ENCODE peak calls at places on chromosomes 7 and 10, in four cellular contexts. L, T, K and X are unnamed samples.

GRCh38 chr7:128431221-128431620 is 21.4 kb upstream of the IMPDH1 start:
- DNase-seq in K (no peak), L (no peak), T (no peak), X (no peak)

GRCh38 chr7:3244241-3244814 is 56.7 kb upstream of the SDK1 start:
- DNase-seq in T (no peak), K (no peak), L (peak), X (no peak)

GRCh38 chr10:105950410-105950809 is 1214.1 kb downstream of the SORCS1 start:
- DNase-seq in K (no peak), L (peak), T (no peak), X (peak)

GRCh38 chr10:82378146-82378545 is 503.2 kb downstream of the NRG3 start:
- DNase-seq in K (peak), L (peak), T (no peak), X (no peak)

GRCh38 chr10:62010366-62010765 is 108.9 kb downstream of the ARID5B start:
- DNase-seq in L (no peak), K (no peak), T (no peak), X (no peak)

GRCh38 chr7:134992626-134993179 is 6.4 kb downstream of the AGBL3 start:
- DNase-seq in K (no peak), L (peak), T (no peak), X (no peak)

GRCh38 chr10:70849582-70850016 is 33.9 kb downstream of the SGPL1 start:
- DNase-seq in T (no peak), L (peak), K (peak), X (peak)

GRCh38 chr7:153886506-153887391 is 165.4 kb upstream of the DPP6 start:
- DNase-seq in T (no peak), L (no peak), K (no peak), X (no peak)

GRCh38 chr7:1668486-1668931 is 1.6 kb upstream of the ELFN1 start:
- DNase-seq in L (peak), T (no peak), K (no peak), X (no peak)

GRCh38 chr10:33139191-33139646 is 181.2 kb upstream of the ITGB1 start:
- DNase-seq in K (no peak), L (peak), T (peak), X (no peak)

GRCh38 chr10:114708717-114709352 is 50.8 kb upstream of the ABLIM1 start:
- DNase-seq in L (peak), K (peak), T (no peak), X (peak)

GRCh38 chr7:134640842-134641715 is 5.6 kb upstream of the BPGM start:
- DNase-seq in L (no peak), K (no peak), T (no peak), X (no peak)

GRCh38 chr7:131302876-131303707 is 24.6 kb upstream of the MKLN1 start:
- DNase-seq in K (no peak), L (peak), T (peak), X (peak)

GRCh38 chr10:69515699-69516547 is 57.3 kb downstream of the NEUROG3 start:
- DNase-seq in L (peak), T (peak), K (no peak), X (peak)

GRCh38 chr7:100130608-100131453 is 4.1 kb downstream of the MBLAC1 start:
- DNase-seq in K (no peak), T (peak), L (peak), X (no peak)

GRCh38 chr7:76054129-76055120 is 6.5 kb downstream of the MDH2 start:
- DNase-seq in T (no peak), L (peak), K (peak), X (peak)

GRCh38 chr10:114427124-114427852 is 23.0 kb upstream of the AFAP1L2 start:
- DNase-seq in L (no peak), T (no peak), K (no peak), X (no peak)

GRCh38 chr7:131525820-131526219 is 30.6 kb downstream of the PODXL start:
- DNase-seq in T (no peak), K (no peak), L (no peak), X (no peak)

GRCh38 chr7:24152356-24152755 is 131.6 kb upstream of the NPY start:
- DNase-seq in K (no peak), L (no peak), T (no peak), X (no peak)

GRCh38 chr10:93656155-93656554 is 43.8 kb downstream of the PDE6C start:
- DNase-seq in T (no peak), K (peak), L (no peak), X (no peak)

GRCh38 chr10:72694476-72695369 is 2.8 kb downstream of the MCU start:
- DNase-seq in K (no peak), L (peak), T (no peak), X (peak)

GRCh38 chr7:132865366-132865765 is 216.5 kb downstream of the CHCHD3 start:
- DNase-seq in L (no peak), K (no peak), T (no peak), X (no peak)

GRCh38 chr7:64559206-64559605 is 3.7 kb downstream of the ZNF680 start:
- DNase-seq in T (no peak), L (peak), K (no peak), X (no peak)

GRCh38 chr7:102450242-102450641 is 14.4 kb downstream of the ALKBH4 start:
- DNase-seq in L (no peak), T (peak), K (no peak), X (no peak)

GRCh38 chr10:62635127-62635526 is 169.4 kb upstream of the ADO start:
- DNase-seq in K (no peak), T (no peak), L (peak), X (no peak)

GRCh38 chr10:132904169-132904813 is 38.1 kb downstream of the CFAP46 start:
- DNase-seq in L (peak), T (no peak), K (no peak), X (peak)

GRCh38 chr10:88253622-88254021 is 329.5 kb downstream of the RNLS start:
- DNase-seq in L (no peak), T (no peak), K (no peak), X (no peak)

GRCh38 chr10:119235381-119235780 is 28.0 kb downstream of the GRK5 start:
- DNase-seq in L (peak), T (no peak), K (no peak), X (no peak)

GRCh38 chr10:49288341-49289065 is 10.5 kb upstream of the C10orf71 start:
- DNase-seq in L (no peak), T (no peak), K (no peak), X (no peak)

GRCh38 chr7:104848386-104848990 is 165.5 kb upstream of the KMT2E start:
- DNase-seq in L (peak), T (peak), K (no peak), X (peak)

GRCh38 chr10:68811367-68812009 is 15.8 kb upstream of the STOX1 start:
- DNase-seq in L (no peak), T (no peak), K (no peak), X (no peak)

GRCh38 chr7:147803151-147803550 is 787.4 kb upstream of the C7orf33 start:
- DNase-seq in T (no peak), K (no peak), L (no peak), X (no peak)

GRCh38 chr7:147809785-147810184 is 780.8 kb upstream of the C7orf33 start:
- DNase-seq in K (no peak), L (no peak), T (no peak), X (no peak)

GRCh38 chr7:147803625-147804024 is 786.9 kb upstream of the C7orf33 start:
- DNase-seq in K (no peak), L (no peak), T (no peak), X (no peak)

GRCh38 chr7:147804032-147804431 is 786.5 kb upstream of the C7orf33 start:
- DNase-seq in K (no peak), T (no peak), L (no peak), X (no peak)

DNA sequence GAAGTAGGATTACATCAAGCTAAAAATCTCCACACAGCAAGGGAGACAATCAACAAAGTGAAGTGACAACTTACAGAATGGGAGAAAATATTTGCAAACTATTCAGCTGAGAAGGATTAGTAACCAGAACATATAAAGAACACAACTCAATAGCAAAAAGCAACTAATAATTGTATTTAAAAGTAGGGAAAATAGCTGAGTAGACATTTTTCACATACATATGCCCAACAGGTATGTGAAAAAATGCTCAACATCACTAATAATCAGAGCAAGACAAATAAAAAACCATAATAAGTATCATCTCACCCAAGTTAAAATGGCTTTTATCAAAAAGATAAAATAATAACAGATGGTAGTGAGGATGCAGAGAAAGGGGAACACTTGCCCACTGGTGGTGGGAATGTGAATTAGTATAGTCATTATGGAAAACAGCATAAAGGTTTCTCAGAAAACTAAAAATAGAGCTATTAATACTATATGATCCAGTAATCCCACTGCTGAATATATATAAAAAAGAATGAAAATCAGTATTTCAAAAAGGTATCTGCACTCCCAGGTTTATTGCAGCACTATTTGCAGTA is 784.5 kb upstream of the C7orf33 start:
- DNase-seq in T (no peak), L (no peak), K (no peak), X (no peak)
- TF ChIP-seq CTCF in T (no peak), L (no peak), K (peak), X (peak)

DNA sequence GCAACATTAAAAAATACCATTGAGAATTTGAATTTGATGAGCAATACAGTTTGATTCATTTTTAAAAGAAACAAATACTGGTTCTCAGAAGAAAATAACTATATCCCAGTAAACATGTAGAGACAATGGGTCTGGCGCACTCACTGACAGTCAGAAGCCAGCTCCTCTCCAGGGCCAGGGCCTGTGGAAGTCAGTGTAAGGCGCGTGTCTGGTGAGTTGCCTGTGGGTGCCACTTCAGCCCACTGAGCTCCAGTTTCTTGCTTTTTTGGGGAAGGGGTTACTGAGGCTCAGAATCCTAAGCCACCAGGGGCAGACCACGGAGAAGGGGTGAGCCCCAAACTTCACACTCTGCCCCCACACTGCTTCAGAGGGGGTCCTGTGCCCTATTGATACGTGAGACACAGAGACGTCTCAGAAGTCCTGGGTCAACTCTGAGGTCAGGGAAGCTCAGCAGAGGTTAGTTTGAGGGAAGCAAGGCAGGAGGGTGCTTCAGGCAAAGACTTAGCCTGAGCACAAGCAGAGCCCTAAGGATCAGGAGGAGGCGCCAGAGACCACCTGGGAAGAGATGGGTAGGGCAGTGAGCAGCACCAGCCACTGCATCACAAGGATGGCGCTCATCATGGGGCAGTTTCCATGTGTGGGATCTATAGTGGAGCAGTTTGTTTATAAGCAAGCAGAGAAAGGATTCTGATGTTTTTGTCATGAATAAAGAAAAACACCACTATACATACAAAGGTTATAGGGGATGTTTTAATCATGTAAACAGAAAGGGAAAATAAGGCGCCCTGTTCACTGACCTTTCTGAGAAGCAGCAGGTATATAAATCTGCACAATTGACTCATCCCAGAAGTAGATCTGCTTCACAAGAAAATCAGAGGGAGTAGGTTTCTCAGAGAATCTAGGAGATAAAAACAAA is 95.7 kb downstream of the PKD1L1 start:
- DNase-seq in L (no peak), T (no peak), K (no peak), X (peak)
- TF ChIP-seq CTCF in L (peak), T (no peak), K (peak), X (peak)

GRCh38 chr10:124073642-124074377 is 19.6 kb downstream of the CHST15 start:
- DNase-seq in T (no peak), L (no peak), K (no peak), X (no peak)

GRCh38 chr10:124076334-124076733 is 17.1 kb downstream of the CHST15 start:
- DNase-seq in T (no peak), K (no peak), L (no peak), X (no peak)

GRCh38 chr10:124074471-124075109 is 18.8 kb downstream of the CHST15 start:
- DNase-seq in K (no peak), T (no peak), L (no peak), X (no peak)

GRCh38 chr10:124077216-124077615 is 16.2 kb downstream of the CHST15 start:
- DNase-seq in K (no peak), L (no peak), T (no peak), X (no peak)

DNA sequence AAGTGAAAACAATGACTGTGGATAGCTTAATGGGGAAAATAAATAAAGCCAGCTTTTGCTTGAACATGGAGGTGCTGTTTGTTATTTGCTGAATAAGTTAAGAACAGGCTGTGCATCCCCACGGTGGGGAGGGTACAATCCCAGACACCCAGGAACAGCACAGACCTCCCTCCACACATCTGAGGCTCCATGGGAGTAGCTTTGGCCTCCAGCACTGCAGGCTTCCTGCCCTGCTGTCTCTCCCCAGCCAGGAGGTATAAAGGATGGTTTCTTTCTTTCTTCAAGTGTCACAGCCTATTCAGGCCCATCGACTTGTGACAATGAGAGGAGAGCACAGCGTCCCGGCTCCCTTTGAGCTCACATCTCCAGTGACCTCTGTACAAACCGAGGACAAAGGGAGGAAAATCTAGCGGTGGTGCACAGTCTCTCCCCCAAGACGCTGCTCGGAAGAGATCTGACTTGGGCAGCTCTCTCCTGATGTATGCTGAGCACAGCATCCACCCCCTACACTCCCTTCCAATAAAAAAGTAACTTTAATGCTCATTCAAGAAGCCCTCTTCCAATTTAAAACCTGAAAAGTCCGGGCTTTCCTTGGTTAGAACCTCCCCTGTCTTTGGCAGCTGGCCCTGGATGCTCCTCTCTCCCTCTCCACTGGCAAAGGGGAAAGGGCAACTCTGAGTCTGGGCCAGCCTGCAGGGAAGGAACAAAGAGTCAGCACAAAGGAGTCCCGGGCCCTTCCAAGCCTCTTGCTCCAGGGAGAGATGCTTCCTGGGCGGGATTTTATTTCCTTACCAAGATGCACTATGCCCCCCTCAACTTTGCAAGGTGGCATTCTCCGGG is 18.1 kb downstream of the CHST15 start:
- DNase-seq in K (no peak), L (no peak), T (no peak), X (no peak)
- TF ChIP-seq CTCF in K (no peak), L (no peak), T (no peak), X (no peak)

DNA sequence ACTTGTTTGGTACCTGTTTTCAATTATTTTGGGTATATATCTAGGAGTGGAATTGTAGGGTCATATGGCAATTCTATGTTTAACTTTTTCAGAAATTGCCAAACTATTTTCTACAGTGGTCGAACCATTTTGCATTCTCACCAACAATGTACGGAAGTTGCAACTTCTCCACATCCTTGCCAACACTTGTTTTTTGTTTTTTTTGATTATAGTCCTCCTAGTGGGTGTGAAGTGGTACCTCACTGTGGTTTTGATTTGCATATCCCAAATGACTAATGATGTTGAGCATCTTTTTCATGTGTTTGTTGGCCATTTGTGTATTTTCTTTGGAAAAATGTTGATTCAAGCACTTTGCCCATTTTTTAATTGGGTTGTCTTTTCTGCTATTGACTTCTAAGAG is 122.1 kb downstream of the RPS24 start:
- DNase-seq in T (no peak), L (no peak), K (no peak), X (no peak)
- TF ChIP-seq CTCF in T (no peak), L (no peak), K (peak), X (peak)

GRCh38 chr10:101217450-101218281 is 11.6 kb downstream of the LBX1 start:
- DNase-seq in L (peak), T (no peak), K (no peak), X (no peak)
- TF ChIP-seq CTCF in L (peak), T (no peak), K (peak), X (peak)

GRCh38 chr7:130108809-130109208 is 38.5 kb downstream of the KLHDC10 start:
- DNase-seq in K (no peak), T (no peak), L (no peak), X (no peak)
- TF ChIP-seq CTCF in K (no peak), T (no peak), L (no peak), X (no peak)

GRCh38 chr7:149310113-149310836 is 48.3 kb downstream of the ZNF783 start:
- DNase-seq in K (peak), L (peak), T (no peak), X (peak)
- TF ChIP-seq CTCF in K (peak), L (peak), T (peak), X (peak)

GRCh38 chr10:110684800-110685446 is 40.8 kb downstream of the RBM20 start:
- DNase-seq in L (peak), T (no peak), K (no peak), X (no peak)

GRCh38 chr10:110680473-110681020 is 36.4 kb downstream of the RBM20 start:
- DNase-seq in K (no peak), L (no peak), T (no peak), X (no peak)

GRCh38 chr10:110682348-110682747 is 38.2 kb downstream of the RBM20 start:
- DNase-seq in T (no peak), L (no peak), K (no peak), X (no peak)

GRCh38 chr10:110679633-110680472 is 35.7 kb downstream of the RBM20 start:
- DNase-seq in K (no peak), L (no peak), T (no peak), X (no peak)

GRCh38 chr10:110681023-110681681 is 37.0 kb downstream of the RBM20 start:
- DNase-seq in L (peak), K (no peak), T (no peak), X (peak)
- TF ChIP-seq CTCF in L (peak), K (peak), T (peak), X (peak)

DNA sequence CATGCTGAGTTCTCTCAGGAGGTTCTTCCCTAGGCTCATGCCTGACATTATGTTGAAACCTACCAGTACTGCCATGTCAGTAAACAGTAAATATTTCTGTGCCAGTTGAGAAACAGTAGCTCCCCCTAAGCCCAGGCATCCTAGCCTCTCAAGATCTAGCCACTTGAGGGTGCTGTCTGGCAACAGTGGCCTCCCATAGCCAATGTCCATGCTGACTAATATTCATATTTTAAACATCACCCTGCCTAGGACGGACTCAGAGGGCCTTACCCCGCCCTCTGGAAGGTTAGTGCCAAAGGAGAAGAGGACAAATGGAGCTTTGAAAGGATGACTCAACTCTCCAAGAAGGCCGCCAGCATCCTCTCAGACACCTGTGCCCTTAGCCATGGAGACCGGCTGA is 7.7 kb downstream of the ACSM6 start:
- DNase-seq in L (peak), K (no peak), T (no peak), X (peak)
- TF ChIP-seq CTCF in L (peak), K (peak), T (no peak), X (peak)